ENCODE peak calls at places on chromosomes 5 and 9, in ten cellular contexts. One of them, this sample, is unnamed. For H3K9me3, the result is how much of the 10 kb centered on the place peaks cover.

GRCh38 chr5:172284275-172284971 is 859 bp upstream of the UBTD2 start:
- DNase-seq in transverse colon: no peak
- DNase-seq in stomach: no peak
- DNase-seq in K562: peak
- DNase-seq in breast epithelium: no peak
- DNase-seq in vagina: no peak
- DNase-seq in HCT116: no peak
- DNase-seq in upper lobe of left lung: no peak
- DNase-seq in HepG2: no peak
- DNase-seq in spleen: peak
- DNase-seq in this sample: no peak

GRCh38 chr9:125391704-125392103 is 130.1 kb downstream of the GAPVD1 start:
- DNase-seq in transverse colon: no peak
- DNase-seq in stomach: no peak
- DNase-seq in K562: no peak
- DNase-seq in breast epithelium: no peak
- DNase-seq in vagina: no peak
- DNase-seq in HCT116: no peak
- DNase-seq in upper lobe of left lung: no peak
- DNase-seq in HepG2: no peak
- DNase-seq in spleen: no peak
- DNase-seq in this sample: no peak

GRCh38 chr5:40410231-40410861 is 269.4 kb upstream of the PTGER4 start:
- DNase-seq in transverse colon: no peak
- DNase-seq in stomach: no peak
- DNase-seq in K562: no peak
- DNase-seq in breast epithelium: no peak
- DNase-seq in vagina: no peak
- DNase-seq in HCT116: no peak
- DNase-seq in upper lobe of left lung: no peak
- DNase-seq in HepG2: no peak
- DNase-seq in spleen: no peak
- DNase-seq in this sample: no peak

GRCh38 chr5:17327048-17327447 is 109.6 kb downstream of the BASP1 start:
- DNase-seq in transverse colon: no peak
- DNase-seq in stomach: no peak
- DNase-seq in K562: no peak
- DNase-seq in breast epithelium: no peak
- DNase-seq in vagina: no peak
- DNase-seq in HCT116: no peak
- DNase-seq in upper lobe of left lung: no peak
- DNase-seq in HepG2: no peak
- DNase-seq in spleen: no peak
- DNase-seq in this sample: no peak

GRCh38 chr9:81225586-81225985 is 463.8 kb downstream of the TLE1 start:
- DNase-seq in transverse colon: no peak
- DNase-seq in stomach: no peak
- DNase-seq in K562: no peak
- DNase-seq in breast epithelium: no peak
- DNase-seq in vagina: no peak
- DNase-seq in HCT116: no peak
- DNase-seq in upper lobe of left lung: no peak
- DNase-seq in HepG2: no peak
- DNase-seq in spleen: no peak
- DNase-seq in this sample: peak

GRCh38 chr5:36389245-36389644 is 87.5 kb upstream of the RANBP3L start:
- DNase-seq in transverse colon: peak
- DNase-seq in stomach: no peak
- DNase-seq in K562: no peak
- DNase-seq in breast epithelium: no peak
- DNase-seq in vagina: no peak
- DNase-seq in HCT116: no peak
- DNase-seq in upper lobe of left lung: no peak
- DNase-seq in HepG2: no peak
- DNase-seq in spleen: no peak
- DNase-seq in this sample: no peak

GRCh38 chr9:94779101-94779500 is 52.6 kb downstream of the AOPEP start:
- DNase-seq in transverse colon: no peak
- DNase-seq in stomach: no peak
- DNase-seq in K562: peak
- DNase-seq in breast epithelium: no peak
- DNase-seq in vagina: no peak
- DNase-seq in HCT116: no peak
- DNase-seq in upper lobe of left lung: no peak
- DNase-seq in HepG2: no peak
- DNase-seq in spleen: no peak
- DNase-seq in this sample: no peak

GRCh38 chr5:124546643-124547042 is 199.8 kb downstream of the ZNF608 start:
- DNase-seq in transverse colon: no peak
- DNase-seq in stomach: no peak
- DNase-seq in K562: peak
- DNase-seq in breast epithelium: no peak
- DNase-seq in vagina: no peak
- DNase-seq in HCT116: no peak
- DNase-seq in upper lobe of left lung: no peak
- DNase-seq in HepG2: no peak
- DNase-seq in spleen: no peak
- DNase-seq in this sample: no peak

GRCh38 chr9:18594837-18595236 is 120.9 kb downstream of the ADAMTSL1 start:
- DNase-seq in transverse colon: no peak
- DNase-seq in stomach: no peak
- DNase-seq in K562: no peak
- DNase-seq in breast epithelium: no peak
- DNase-seq in vagina: no peak
- DNase-seq in HCT116: no peak
- DNase-seq in upper lobe of left lung: no peak
- DNase-seq in HepG2: no peak
- DNase-seq in spleen: no peak
- DNase-seq in this sample: no peak

GRCh38 chr9:89941875-89942274 is 337.1 kb downstream of the GADD45G start:
- DNase-seq in transverse colon: no peak
- DNase-seq in stomach: no peak
- DNase-seq in K562: no peak
- DNase-seq in breast epithelium: no peak
- DNase-seq in vagina: no peak
- DNase-seq in HCT116: no peak
- DNase-seq in upper lobe of left lung: no peak
- DNase-seq in HepG2: no peak
- DNase-seq in spleen: no peak
- DNase-seq in this sample: no peak

GRCh38 chr9:95505676-95506437 is 10.9 kb downstream of the PTCH1 start:
- DNase-seq in transverse colon: peak
- DNase-seq in stomach: peak
- DNase-seq in K562: peak
- DNase-seq in breast epithelium: no peak
- DNase-seq in vagina: no peak
- DNase-seq in HCT116: no peak
- DNase-seq in upper lobe of left lung: peak
- DNase-seq in HepG2: peak
- DNase-seq in spleen: no peak
- DNase-seq in this sample: peak

GRCh38 chr5:39274388-39275085 is 55.2 kb upstream of the FYB1 start:
- DNase-seq in transverse colon: no peak
- DNase-seq in stomach: no peak
- DNase-seq in K562: no peak
- DNase-seq in breast epithelium: no peak
- DNase-seq in vagina: no peak
- DNase-seq in HCT116: no peak
- DNase-seq in upper lobe of left lung: no peak
- DNase-seq in HepG2: no peak
- DNase-seq in spleen: no peak
- DNase-seq in this sample: no peak

GRCh38 chr9:2299156-2299842 is 284.2 kb downstream of the SMARCA2 start:
- DNase-seq in transverse colon: peak
- DNase-seq in stomach: peak
- DNase-seq in K562: no peak
- DNase-seq in breast epithelium: peak
- DNase-seq in vagina: no peak
- DNase-seq in HCT116: no peak
- DNase-seq in upper lobe of left lung: no peak
- DNase-seq in HepG2: no peak
- DNase-seq in spleen: no peak
- DNase-seq in this sample: peak

GRCh38 chr9:124852829-124853531 is at the start of gene WDR38:
- DNase-seq in transverse colon: peak
- DNase-seq in stomach: peak
- DNase-seq in K562: peak
- DNase-seq in breast epithelium: peak
- DNase-seq in vagina: no peak
- DNase-seq in HCT116: peak
- DNase-seq in upper lobe of left lung: peak
- DNase-seq in HepG2: peak
- DNase-seq in spleen: peak
- DNase-seq in this sample: peak

GRCh38 chr5:161096591-161096990 is 244.6 kb upstream of the ATP10B start:
- DNase-seq in transverse colon: no peak
- DNase-seq in stomach: no peak
- DNase-seq in K562: no peak
- DNase-seq in breast epithelium: no peak
- DNase-seq in vagina: no peak
- DNase-seq in HCT116: no peak
- DNase-seq in upper lobe of left lung: no peak
- DNase-seq in HepG2: no peak
- DNase-seq in spleen: no peak
- DNase-seq in this sample: no peak

GRCh38 chr5:136058031-136058971 is 29.5 kb downstream of the TGFBI start:
- DNase-seq in transverse colon: peak
- DNase-seq in stomach: peak
- DNase-seq in K562: no peak
- DNase-seq in breast epithelium: no peak
- DNase-seq in vagina: no peak
- DNase-seq in HCT116: peak
- DNase-seq in upper lobe of left lung: no peak
- DNase-seq in HepG2: peak
- DNase-seq in spleen: peak
- DNase-seq in this sample: no peak
- TF ChIP-seq POLR2AphosphoS5 in transverse colon: peak
- TF ChIP-seq POLR2AphosphoS5 in stomach: peak
- TF ChIP-seq POLR2AphosphoS5 in K562: no peak
- TF ChIP-seq POLR2AphosphoS5 in breast epithelium: no peak
- TF ChIP-seq POLR2AphosphoS5 in vagina: peak
- TF ChIP-seq POLR2AphosphoS5 in HCT116: no peak
- TF ChIP-seq POLR2AphosphoS5 in upper lobe of left lung: peak
- TF ChIP-seq POLR2AphosphoS5 in HepG2: no peak
- TF ChIP-seq POLR2AphosphoS5 in spleen: peak
- TF ChIP-seq POLR2AphosphoS5 in this sample: no peak

DNA sequence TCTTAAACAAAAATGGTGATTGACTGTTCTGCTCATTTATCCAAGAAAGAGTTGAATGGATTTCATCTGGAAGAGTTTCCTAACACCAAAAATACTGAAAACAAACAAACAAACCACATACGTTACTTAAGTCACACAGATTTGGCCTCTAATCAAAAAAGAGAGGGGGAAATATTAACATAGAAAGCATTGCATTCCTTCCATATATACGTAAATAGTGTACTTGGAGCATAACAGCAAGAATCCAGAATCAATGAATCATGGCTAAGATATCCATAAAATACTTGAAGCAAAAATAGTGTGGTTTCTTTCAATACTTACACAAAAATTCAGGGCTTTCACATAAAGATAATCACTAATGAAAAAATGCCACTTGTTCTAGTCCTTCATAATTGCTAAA is 189.8 kb upstream of the MAP3K1 start:
- DNase-seq in transverse colon: no peak
- DNase-seq in stomach: no peak
- DNase-seq in K562: no peak
- DNase-seq in breast epithelium: no peak
- DNase-seq in vagina: no peak
- DNase-seq in HCT116: no peak
- DNase-seq in upper lobe of left lung: no peak
- DNase-seq in HepG2: no peak
- DNase-seq in spleen: no peak
- DNase-seq in this sample: no peak
- H3K9me3 ChIP-seq in transverse colon: under half
- H3K9me3 ChIP-seq in stomach: under half
- H3K9me3 ChIP-seq in K562: under half
- H3K9me3 ChIP-seq in breast epithelium: under half
- H3K9me3 ChIP-seq in vagina: under half
- H3K9me3 ChIP-seq in HCT116: under half
- H3K9me3 ChIP-seq in upper lobe of left lung: under half
- H3K9me3 ChIP-seq in HepG2: under half
- H3K9me3 ChIP-seq in spleen: under half
- H3K9me3 ChIP-seq in this sample: under half

GRCh38 chr9:136399176-136400037 is 563 bp downstream of the SNAPC4 start:
- DNase-seq in transverse colon: no peak
- DNase-seq in stomach: no peak
- DNase-seq in K562: peak
- DNase-seq in breast epithelium: no peak
- DNase-seq in vagina: no peak
- DNase-seq in HCT116: no peak
- DNase-seq in upper lobe of left lung: peak
- DNase-seq in HepG2: no peak
- DNase-seq in spleen: peak
- DNase-seq in this sample: no peak

GRCh38 chr9:136398286-136398685 is 1.7 kb downstream of the SNAPC4 start:
- DNase-seq in transverse colon: no peak
- DNase-seq in stomach: no peak
- DNase-seq in K562: no peak
- DNase-seq in breast epithelium: no peak
- DNase-seq in vagina: no peak
- DNase-seq in HCT116: no peak
- DNase-seq in upper lobe of left lung: peak
- DNase-seq in HepG2: no peak
- DNase-seq in spleen: no peak
- DNase-seq in this sample: no peak

GRCh38 chr9:136401173-136401922 is 1.4 kb upstream of the SNAPC4 start:
- DNase-seq in transverse colon: no peak
- DNase-seq in stomach: no peak
- DNase-seq in K562: no peak
- DNase-seq in breast epithelium: no peak
- DNase-seq in vagina: no peak
- DNase-seq in HCT116: no peak
- DNase-seq in upper lobe of left lung: peak
- DNase-seq in HepG2: no peak
- DNase-seq in spleen: no peak
- DNase-seq in this sample: no peak

GRCh38 chr9:136402067-136402466 is 2.1 kb upstream of the SNAPC4 start:
- DNase-seq in transverse colon: no peak
- DNase-seq in stomach: no peak
- DNase-seq in K562: no peak
- DNase-seq in breast epithelium: no peak
- DNase-seq in vagina: no peak
- DNase-seq in HCT116: no peak
- DNase-seq in upper lobe of left lung: peak
- DNase-seq in HepG2: no peak
- DNase-seq in spleen: peak
- DNase-seq in this sample: no peak

GRCh38 chr9:136400038-136400834 is at the start of gene SNAPC4:
- DNase-seq in transverse colon: peak
- DNase-seq in stomach: peak
- DNase-seq in K562: peak
- DNase-seq in breast epithelium: peak
- DNase-seq in vagina: no peak
- DNase-seq in HCT116: peak
- DNase-seq in upper lobe of left lung: peak
- DNase-seq in HepG2: peak
- DNase-seq in spleen: peak
- DNase-seq in this sample: peak
- TF ChIP-seq POLR2A in transverse colon: peak
- TF ChIP-seq POLR2A in stomach: no peak
- TF ChIP-seq POLR2A in K562: peak
- TF ChIP-seq POLR2A in breast epithelium: no peak
- TF ChIP-seq POLR2A in vagina: no peak
- TF ChIP-seq POLR2A in HCT116: peak
- TF ChIP-seq POLR2A in upper lobe of left lung: no peak
- TF ChIP-seq POLR2A in HepG2: peak
- TF ChIP-seq POLR2A in spleen: no peak
- TF ChIP-seq POLR2A in this sample: peak

GRCh38 chr5:107134931-107135330 is 535.8 kb downstream of the EFNA5 start:
- DNase-seq in transverse colon: no peak
- DNase-seq in stomach: no peak
- DNase-seq in K562: no peak
- DNase-seq in breast epithelium: no peak
- DNase-seq in vagina: no peak
- DNase-seq in HCT116: no peak
- DNase-seq in upper lobe of left lung: no peak
- DNase-seq in HepG2: no peak
- DNase-seq in spleen: no peak
- DNase-seq in this sample: no peak
- TF ChIP-seq POLR2AphosphoS5 in transverse colon: no peak
- TF ChIP-seq POLR2AphosphoS5 in stomach: no peak
- TF ChIP-seq POLR2AphosphoS5 in K562: no peak
- TF ChIP-seq POLR2AphosphoS5 in breast epithelium: no peak
- TF ChIP-seq POLR2AphosphoS5 in vagina: no peak
- TF ChIP-seq POLR2AphosphoS5 in HCT116: no peak
- TF ChIP-seq POLR2AphosphoS5 in upper lobe of left lung: no peak
- TF ChIP-seq POLR2AphosphoS5 in HepG2: no peak
- TF ChIP-seq POLR2AphosphoS5 in spleen: no peak
- TF ChIP-seq POLR2AphosphoS5 in this sample: no peak